ENCODE peak calls at places on chromosome 16, in nine cellular contexts. One of them, this sample, is unnamed.

GRCh38 chr16:11597268-11597690 is 10.6 kb upstream of the LITAF start:
- DNase-seq in AG04450: no peak
- DNase-seq in foreskin keratinocyte: no peak
- DNase-seq in brain microvascular endothelial cell: no peak
- DNase-seq in ovary: no peak
- DNase-seq in SK-N-SH: no peak
- DNase-seq in neuronal stem cell: no peak
- DNase-seq in left lung: no peak
- DNase-seq in HepG2: no peak
- DNase-seq in this sample: peak

GRCh38 chr16:89672177-89672941 is 14.1 kb upstream of the CDK10 start:
- DNase-seq in ovary: no peak
- DNase-seq in AG04450: no peak
- DNase-seq in foreskin keratinocyte: no peak
- DNase-seq in HepG2: no peak
- DNase-seq in neuronal stem cell: no peak
- DNase-seq in left lung: no peak
- DNase-seq in SK-N-SH: peak
- DNase-seq in brain microvascular endothelial cell: no peak
- DNase-seq in this sample: no peak

GRCh38 chr16:4190934-4191333 is 50.9 kb downstream of the SRL start:
- DNase-seq in SK-N-SH: no peak
- DNase-seq in ovary: no peak
- DNase-seq in AG04450: no peak
- DNase-seq in left lung: no peak
- DNase-seq in brain microvascular endothelial cell: no peak
- DNase-seq in foreskin keratinocyte: no peak
- DNase-seq in neuronal stem cell: no peak
- DNase-seq in HepG2: no peak
- DNase-seq in this sample: no peak

GRCh38 chr16:10616744-10617640 is 36.6 kb upstream of the EMP2 start:
- DNase-seq in brain microvascular endothelial cell: peak
- DNase-seq in foreskin keratinocyte: no peak
- DNase-seq in neuronal stem cell: no peak
- DNase-seq in HepG2: peak
- DNase-seq in SK-N-SH: peak
- DNase-seq in ovary: peak
- DNase-seq in AG04450: no peak
- DNase-seq in left lung: peak
- DNase-seq in this sample: peak

GRCh38 chr16:66459878-66460277 is 32.8 kb downstream of the BEAN1 start:
- DNase-seq in left lung: no peak
- DNase-seq in foreskin keratinocyte: no peak
- DNase-seq in AG04450: no peak
- DNase-seq in SK-N-SH: no peak
- DNase-seq in HepG2: no peak
- DNase-seq in ovary: no peak
- DNase-seq in brain microvascular endothelial cell: no peak
- DNase-seq in neuronal stem cell: no peak
- DNase-seq in this sample: no peak

GRCh38 chr16:80527297-80527696 is 13.5 kb upstream of the DYNLRB2 start:
- DNase-seq in neuronal stem cell: peak
- DNase-seq in ovary: no peak
- DNase-seq in SK-N-SH: peak
- DNase-seq in HepG2: peak
- DNase-seq in foreskin keratinocyte: no peak
- DNase-seq in brain microvascular endothelial cell: peak
- DNase-seq in left lung: no peak
- DNase-seq in AG04450: no peak
- DNase-seq in this sample: no peak

GRCh38 chr16:88803264-88803987 is at the start of gene CDT1:
- DNase-seq in brain microvascular endothelial cell: peak
- DNase-seq in foreskin keratinocyte: no peak
- DNase-seq in AG04450: no peak
- DNase-seq in HepG2: peak
- DNase-seq in SK-N-SH: peak
- DNase-seq in neuronal stem cell: peak
- DNase-seq in left lung: peak
- DNase-seq in ovary: peak
- DNase-seq in this sample: peak

GRCh38 chr16:79307214-79307613 is 293.3 kb downstream of the MAF start:
- DNase-seq in AG04450: no peak
- DNase-seq in ovary: no peak
- DNase-seq in brain microvascular endothelial cell: no peak
- DNase-seq in HepG2: no peak
- DNase-seq in left lung: peak
- DNase-seq in SK-N-SH: no peak
- DNase-seq in neuronal stem cell: no peak
- DNase-seq in foreskin keratinocyte: no peak
- DNase-seq in this sample: peak

GRCh38 chr16:11613381-11614303 is 26.9 kb upstream of the LITAF start:
- DNase-seq in brain microvascular endothelial cell: no peak
- DNase-seq in left lung: peak
- DNase-seq in HepG2: peak
- DNase-seq in SK-N-SH: no peak
- DNase-seq in ovary: no peak
- DNase-seq in neuronal stem cell: no peak
- DNase-seq in foreskin keratinocyte: peak
- DNase-seq in AG04450: no peak
- DNase-seq in this sample: peak

GRCh38 chr16:47578573-47578972 is 117.4 kb downstream of the PHKB start:
- DNase-seq in ovary: no peak
- DNase-seq in HepG2: no peak
- DNase-seq in foreskin keratinocyte: peak
- DNase-seq in left lung: no peak
- DNase-seq in AG04450: no peak
- DNase-seq in SK-N-SH: no peak
- DNase-seq in brain microvascular endothelial cell: peak
- DNase-seq in neuronal stem cell: no peak
- DNase-seq in this sample: no peak

GRCh38 chr16:79439866-79440265 is 160.7 kb downstream of the MAF start:
- DNase-seq in SK-N-SH: no peak
- DNase-seq in HepG2: no peak
- DNase-seq in left lung: no peak
- DNase-seq in neuronal stem cell: no peak
- DNase-seq in brain microvascular endothelial cell: no peak
- DNase-seq in foreskin keratinocyte: no peak
- DNase-seq in AG04450: no peak
- DNase-seq in ovary: no peak
- DNase-seq in this sample: no peak

GRCh38 chr16:83689385-83689831 is 118.4 kb upstream of the HSBP1 start:
- DNase-seq in brain microvascular endothelial cell: peak
- DNase-seq in left lung: no peak
- DNase-seq in AG04450: peak
- DNase-seq in HepG2: no peak
- DNase-seq in foreskin keratinocyte: peak
- DNase-seq in ovary: no peak
- DNase-seq in SK-N-SH: no peak
- DNase-seq in neuronal stem cell: no peak
- DNase-seq in this sample: no peak

GRCh38 chr16:72974142-72974769 is 73.7 kb downstream of the ZFHX3 start:
- DNase-seq in brain microvascular endothelial cell: no peak
- DNase-seq in AG04450: no peak
- DNase-seq in foreskin keratinocyte: no peak
- DNase-seq in left lung: no peak
- DNase-seq in SK-N-SH: no peak
- DNase-seq in HepG2: no peak
- DNase-seq in neuronal stem cell: no peak
- DNase-seq in ovary: no peak
- DNase-seq in this sample: no peak

GRCh38 chr16:2708290-2708639 is 11.8 kb downstream of the PRSS27 start:
- DNase-seq in brain microvascular endothelial cell: no peak
- DNase-seq in ovary: no peak
- DNase-seq in AG04450: no peak
- DNase-seq in HepG2: no peak
- DNase-seq in foreskin keratinocyte: no peak
- DNase-seq in SK-N-SH: no peak
- DNase-seq in left lung: no peak
- DNase-seq in neuronal stem cell: no peak
- DNase-seq in this sample: peak

GRCh38 chr16:58462997-58463891 is 36.7 kb upstream of the NDRG4 start:
- DNase-seq in foreskin keratinocyte: no peak
- DNase-seq in SK-N-SH: peak
- DNase-seq in left lung: no peak
- DNase-seq in HepG2: no peak
- DNase-seq in AG04450: no peak
- DNase-seq in brain microvascular endothelial cell: no peak
- DNase-seq in ovary: no peak
- DNase-seq in neuronal stem cell: peak
- DNase-seq in this sample: peak

GRCh38 chr16:2843526-2843925 is 13.4 kb downstream of the ZG16B start:
- DNase-seq in ovary: no peak
- DNase-seq in foreskin keratinocyte: no peak
- DNase-seq in left lung: no peak
- DNase-seq in neuronal stem cell: no peak
- DNase-seq in AG04450: no peak
- DNase-seq in SK-N-SH: no peak
- DNase-seq in HepG2: no peak
- DNase-seq in brain microvascular endothelial cell: no peak
- DNase-seq in this sample: no peak

GRCh38 chr16:90057738-90058173 is 19.4 kb downstream of the PRDM7 start:
- DNase-seq in brain microvascular endothelial cell: peak
- DNase-seq in ovary: no peak
- DNase-seq in HepG2: peak
- DNase-seq in left lung: no peak
- DNase-seq in foreskin keratinocyte: peak
- DNase-seq in SK-N-SH: no peak
- DNase-seq in AG04450: peak
- DNase-seq in neuronal stem cell: no peak
- DNase-seq in this sample: no peak

GRCh38 chr16:17723735-17724134 is 253.0 kb upstream of the XYLT1 start:
- DNase-seq in ovary: no peak
- DNase-seq in AG04450: peak
- DNase-seq in left lung: no peak
- DNase-seq in foreskin keratinocyte: no peak
- DNase-seq in neuronal stem cell: no peak
- DNase-seq in HepG2: no peak
- DNase-seq in brain microvascular endothelial cell: peak
- DNase-seq in SK-N-SH: no peak
- DNase-seq in this sample: no peak
- H3K27ac ChIP-seq in ovary: no peak
- H3K27ac ChIP-seq in AG04450: peak
- H3K27ac ChIP-seq in left lung: no peak
- H3K27ac ChIP-seq in foreskin keratinocyte: no peak
- H3K27ac ChIP-seq in neuronal stem cell: no peak
- H3K27ac ChIP-seq in HepG2: no peak
- H3K27ac ChIP-seq in brain microvascular endothelial cell: peak
- H3K27ac ChIP-seq in SK-N-SH: no peak
- H3K27ac ChIP-seq in this sample: no peak

GRCh38 chr16:69204106-69204655 is 17.2 kb downstream of the SNTB2 start:
- DNase-seq in ovary: no peak
- DNase-seq in brain microvascular endothelial cell: no peak
- DNase-seq in AG04450: no peak
- DNase-seq in left lung: no peak
- DNase-seq in foreskin keratinocyte: no peak
- DNase-seq in HepG2: no peak
- DNase-seq in SK-N-SH: no peak
- DNase-seq in neuronal stem cell: no peak
- DNase-seq in this sample: no peak
- H3K27ac ChIP-seq in ovary: no peak
- H3K27ac ChIP-seq in brain microvascular endothelial cell: no peak
- H3K27ac ChIP-seq in AG04450: no peak
- H3K27ac ChIP-seq in left lung: peak
- H3K27ac ChIP-seq in foreskin keratinocyte: no peak
- H3K27ac ChIP-seq in HepG2: no peak
- H3K27ac ChIP-seq in SK-N-SH: no peak
- H3K27ac ChIP-seq in neuronal stem cell: no peak
- H3K27ac ChIP-seq in this sample: no peak

GRCh38 chr16:75262800-75263127 is 11.3 kb upstream of the BCAR1 start:
- DNase-seq in SK-N-SH: no peak
- DNase-seq in foreskin keratinocyte: no peak
- DNase-seq in left lung: no peak
- DNase-seq in brain microvascular endothelial cell: no peak
- DNase-seq in AG04450: no peak
- DNase-seq in HepG2: no peak
- DNase-seq in ovary: no peak
- DNase-seq in neuronal stem cell: no peak
- DNase-seq in this sample: no peak

GRCh38 chr16:75263963-75264445 is 12.6 kb upstream of the BCAR1 start:
- DNase-seq in ovary: no peak
- DNase-seq in HepG2: no peak
- DNase-seq in neuronal stem cell: no peak
- DNase-seq in SK-N-SH: peak
- DNase-seq in left lung: no peak
- DNase-seq in foreskin keratinocyte: no peak
- DNase-seq in brain microvascular endothelial cell: no peak
- DNase-seq in AG04450: no peak
- DNase-seq in this sample: peak

GRCh38 chr16:75264531-75264998 is 13.1 kb upstream of the BCAR1 start:
- DNase-seq in SK-N-SH: peak
- DNase-seq in foreskin keratinocyte: no peak
- DNase-seq in HepG2: no peak
- DNase-seq in brain microvascular endothelial cell: no peak
- DNase-seq in left lung: no peak
- DNase-seq in AG04450: no peak
- DNase-seq in neuronal stem cell: no peak
- DNase-seq in ovary: no peak
- DNase-seq in this sample: no peak

GRCh38 chr16:75262104-75262799 is 10.8 kb upstream of the BCAR1 start:
- DNase-seq in AG04450: no peak
- DNase-seq in ovary: peak
- DNase-seq in neuronal stem cell: no peak
- DNase-seq in left lung: no peak
- DNase-seq in foreskin keratinocyte: no peak
- DNase-seq in HepG2: peak
- DNase-seq in SK-N-SH: peak
- DNase-seq in brain microvascular endothelial cell: no peak
- DNase-seq in this sample: peak

DNA sequence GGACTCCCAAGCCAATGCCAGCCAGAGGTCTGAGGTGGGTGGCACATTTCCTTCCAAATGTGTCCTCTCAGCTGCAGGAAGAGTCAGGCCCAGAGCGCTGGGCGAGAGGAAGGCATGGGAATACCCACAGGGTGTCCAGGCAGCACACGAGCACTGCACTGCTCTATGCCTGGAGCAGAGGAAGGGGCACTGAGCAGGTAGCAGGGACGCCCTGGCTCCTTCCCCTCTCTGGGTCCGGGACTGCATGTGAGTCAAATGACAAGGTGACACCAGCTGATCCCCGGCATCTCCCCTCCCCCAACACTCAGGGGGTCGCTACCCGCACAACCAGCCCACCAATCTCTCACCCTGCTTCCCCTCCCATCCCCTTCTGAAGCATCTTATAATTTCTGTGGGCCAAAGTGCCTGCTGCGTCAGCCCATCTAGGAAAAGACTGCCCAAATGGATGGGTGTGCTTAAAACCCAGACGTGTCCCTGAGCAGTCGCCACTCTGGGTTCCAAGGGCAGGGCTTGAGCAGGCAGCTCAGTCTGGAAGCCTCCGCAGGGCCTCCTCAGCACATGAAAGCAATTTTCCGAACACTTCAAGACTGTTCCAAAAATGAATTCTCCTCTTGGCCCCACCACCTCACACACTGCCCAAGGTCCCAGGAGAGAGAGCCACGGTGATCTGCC is 12.0 kb upstream of the BCAR1 start:
- DNase-seq in foreskin keratinocyte: no peak
- DNase-seq in AG04450: no peak
- DNase-seq in ovary: no peak
- DNase-seq in neuronal stem cell: no peak
- DNase-seq in left lung: no peak
- DNase-seq in brain microvascular endothelial cell: no peak
- DNase-seq in HepG2: no peak
- DNase-seq in SK-N-SH: peak
- DNase-seq in this sample: no peak
- H3K27ac ChIP-seq in foreskin keratinocyte: no peak
- H3K27ac ChIP-seq in AG04450: peak
- H3K27ac ChIP-seq in ovary: peak
- H3K27ac ChIP-seq in neuronal stem cell: no peak
- H3K27ac ChIP-seq in left lung: peak
- H3K27ac ChIP-seq in brain microvascular endothelial cell: no peak
- H3K27ac ChIP-seq in HepG2: peak
- H3K27ac ChIP-seq in SK-N-SH: peak
- H3K27ac ChIP-seq in this sample: peak

GRCh38 chr16:54856871-54857270 is 73.8 kb upstream of the IRX5 start:
- DNase-seq in neuronal stem cell: no peak
- DNase-seq in AG04450: no peak
- DNase-seq in brain microvascular endothelial cell: no peak
- DNase-seq in foreskin keratinocyte: no peak
- DNase-seq in left lung: no peak
- DNase-seq in ovary: no peak
- DNase-seq in SK-N-SH: no peak
- DNase-seq in HepG2: no peak
- DNase-seq in this sample: no peak
- H3K27ac ChIP-seq in neuronal stem cell: no peak
- H3K27ac ChIP-seq in AG04450: no peak
- H3K27ac ChIP-seq in brain microvascular endothelial cell: no peak
- H3K27ac ChIP-seq in foreskin keratinocyte: no peak
- H3K27ac ChIP-seq in left lung: no peak
- H3K27ac ChIP-seq in ovary: no peak
- H3K27ac ChIP-seq in SK-N-SH: no peak
- H3K27ac ChIP-seq in HepG2: no peak
- H3K27ac ChIP-seq in this sample: no peak

This sample was measured in right cardiac atrium.